ENCODE peak calls at places on chromosomes 5 and 9, in five cellular contexts. One of them, this sample, is unnamed.

GRCh38 chr5:78360674-78361225 is 333 bp downstream of the SCAMP1 start:
- DNase-seq in activated naive CD8-positive, alpha-beta T cell treated with anti-CD3 and anti-CD28 coated beads, Interleukin-2, amount 50 U/mL, for 24 hours: peak
- DNase-seq in cardiac muscle cell: peak
- DNase-seq in caudate nucleus: peak
- DNase-seq in AG20443: peak
- DNase-seq in this sample: peak

GRCh38 chr9:93011114-93011513 is 47.4 kb upstream of the SUSD3 start:
- DNase-seq in activated naive CD8-positive, alpha-beta T cell treated with anti-CD3 and anti-CD28 coated beads, Interleukin-2, amount 50 U/mL, for 24 hours: no peak
- DNase-seq in cardiac muscle cell: no peak
- DNase-seq in caudate nucleus: no peak
- DNase-seq in AG20443: no peak
- DNase-seq in this sample: no peak

GRCh38 chr5:73130811-73131210 is 10.4 kb downstream of the TMEM171 start:
- DNase-seq in activated naive CD8-positive, alpha-beta T cell treated with anti-CD3 and anti-CD28 coated beads, Interleukin-2, amount 50 U/mL, for 24 hours: no peak
- DNase-seq in AG20443: no peak
- DNase-seq in cardiac muscle cell: no peak
- DNase-seq in caudate nucleus: no peak
- DNase-seq in this sample: no peak

GRCh38 chr9:96781552-96781951 is 3.7 kb upstream of the ZNF510 start:
- DNase-seq in cardiac muscle cell: no peak
- DNase-seq in activated naive CD8-positive, alpha-beta T cell treated with anti-CD3 and anti-CD28 coated beads, Interleukin-2, amount 50 U/mL, for 24 hours: no peak
- DNase-seq in caudate nucleus: no peak
- DNase-seq in AG20443: no peak
- DNase-seq in this sample: no peak

GRCh38 chr5:54073735-54074134 is 236.6 kb downstream of the ARL15 start:
- DNase-seq in cardiac muscle cell: no peak
- DNase-seq in caudate nucleus: no peak
- DNase-seq in AG20443: no peak
- DNase-seq in activated naive CD8-positive, alpha-beta T cell treated with anti-CD3 and anti-CD28 coated beads, Interleukin-2, amount 50 U/mL, for 24 hours: no peak
- DNase-seq in this sample: no peak

GRCh38 chr5:43533646-43534045 is 18.7 kb upstream of the C5orf34 start:
- DNase-seq in cardiac muscle cell: no peak
- DNase-seq in AG20443: no peak
- DNase-seq in activated naive CD8-positive, alpha-beta T cell treated with anti-CD3 and anti-CD28 coated beads, Interleukin-2, amount 50 U/mL, for 24 hours: no peak
- DNase-seq in caudate nucleus: no peak
- DNase-seq in this sample: no peak

GRCh38 chr5:14267166-14267838 is 124.2 kb downstream of the TRIO start:
- DNase-seq in cardiac muscle cell: peak
- DNase-seq in activated naive CD8-positive, alpha-beta T cell treated with anti-CD3 and anti-CD28 coated beads, Interleukin-2, amount 50 U/mL, for 24 hours: no peak
- DNase-seq in AG20443: no peak
- DNase-seq in caudate nucleus: no peak
- DNase-seq in this sample: no peak

GRCh38 chr9:92180669-92181181 is 65.5 kb upstream of the SPTLC1 start:
- DNase-seq in AG20443: peak
- DNase-seq in cardiac muscle cell: no peak
- DNase-seq in activated naive CD8-positive, alpha-beta T cell treated with anti-CD3 and anti-CD28 coated beads, Interleukin-2, amount 50 U/mL, for 24 hours: no peak
- DNase-seq in caudate nucleus: no peak
- DNase-seq in this sample: peak

GRCh38 chr5:77893225-77893860 is 117.2 kb upstream of the TBCA start:
- DNase-seq in caudate nucleus: peak
- DNase-seq in AG20443: peak
- DNase-seq in activated naive CD8-positive, alpha-beta T cell treated with anti-CD3 and anti-CD28 coated beads, Interleukin-2, amount 50 U/mL, for 24 hours: no peak
- DNase-seq in cardiac muscle cell: no peak
- DNase-seq in this sample: no peak

GRCh38 chr5:65391591-65391990 is 90.1 kb downstream of the ADAMTS6 start:
- DNase-seq in caudate nucleus: no peak
- DNase-seq in activated naive CD8-positive, alpha-beta T cell treated with anti-CD3 and anti-CD28 coated beads, Interleukin-2, amount 50 U/mL, for 24 hours: no peak
- DNase-seq in cardiac muscle cell: no peak
- DNase-seq in AG20443: no peak
- DNase-seq in this sample: no peak

GRCh38 chr5:56328753-56329560 is 95.8 kb upstream of the ANKRD55 start:
- DNase-seq in activated naive CD8-positive, alpha-beta T cell treated with anti-CD3 and anti-CD28 coated beads, Interleukin-2, amount 50 U/mL, for 24 hours: no peak
- DNase-seq in cardiac muscle cell: no peak
- DNase-seq in AG20443: no peak
- DNase-seq in caudate nucleus: no peak
- DNase-seq in this sample: peak

GRCh38 chr5:171418982-171419662 is at the start of gene FGF18:
- DNase-seq in AG20443: peak
- DNase-seq in activated naive CD8-positive, alpha-beta T cell treated with anti-CD3 and anti-CD28 coated beads, Interleukin-2, amount 50 U/mL, for 24 hours: peak
- DNase-seq in cardiac muscle cell: peak
- DNase-seq in caudate nucleus: peak
- DNase-seq in this sample: peak

GRCh38 chr5:33848554-33848953 is 43.2 kb downstream of the ADAMTS12 start:
- DNase-seq in AG20443: no peak
- DNase-seq in caudate nucleus: peak
- DNase-seq in activated naive CD8-positive, alpha-beta T cell treated with anti-CD3 and anti-CD28 coated beads, Interleukin-2, amount 50 U/mL, for 24 hours: no peak
- DNase-seq in cardiac muscle cell: no peak
- DNase-seq in this sample: no peak

GRCh38 chr9:129313331-129313955 is 135.4 kb upstream of the IER5L start:
- DNase-seq in activated naive CD8-positive, alpha-beta T cell treated with anti-CD3 and anti-CD28 coated beads, Interleukin-2, amount 50 U/mL, for 24 hours: no peak
- DNase-seq in cardiac muscle cell: no peak
- DNase-seq in caudate nucleus: no peak
- DNase-seq in AG20443: peak
- DNase-seq in this sample: no peak

GRCh38 chr9:96644137-96644536 is 11.0 kb downstream of the PRXL2C start:
- DNase-seq in AG20443: no peak
- DNase-seq in caudate nucleus: no peak
- DNase-seq in activated naive CD8-positive, alpha-beta T cell treated with anti-CD3 and anti-CD28 coated beads, Interleukin-2, amount 50 U/mL, for 24 hours: no peak
- DNase-seq in cardiac muscle cell: no peak
- DNase-seq in this sample: no peak

GRCh38 chr9:118761016-118761790 is 608.0 kb downstream of the BRINP1 start:
- DNase-seq in caudate nucleus: no peak
- DNase-seq in cardiac muscle cell: no peak
- DNase-seq in AG20443: no peak
- DNase-seq in activated naive CD8-positive, alpha-beta T cell treated with anti-CD3 and anti-CD28 coated beads, Interleukin-2, amount 50 U/mL, for 24 hours: no peak
- DNase-seq in this sample: no peak

GRCh38 chr9:79140751-79141150 is 431.0 kb upstream of the TLE4 start:
- DNase-seq in caudate nucleus: no peak
- DNase-seq in cardiac muscle cell: no peak
- DNase-seq in activated naive CD8-positive, alpha-beta T cell treated with anti-CD3 and anti-CD28 coated beads, Interleukin-2, amount 50 U/mL, for 24 hours: no peak
- DNase-seq in AG20443: no peak
- DNase-seq in this sample: no peak

GRCh38 chr9:33426843-33427293 is 20.5 kb downstream of the AQP3 start:
- DNase-seq in cardiac muscle cell: no peak
- DNase-seq in activated naive CD8-positive, alpha-beta T cell treated with anti-CD3 and anti-CD28 coated beads, Interleukin-2, amount 50 U/mL, for 24 hours: no peak
- DNase-seq in caudate nucleus: no peak
- DNase-seq in AG20443: no peak
- DNase-seq in this sample: no peak

GRCh38 chr5:81767938-81768337 is 17.0 kb upstream of the SSBP2 start:
- DNase-seq in caudate nucleus: no peak
- DNase-seq in AG20443: no peak
- DNase-seq in activated naive CD8-positive, alpha-beta T cell treated with anti-CD3 and anti-CD28 coated beads, Interleukin-2, amount 50 U/mL, for 24 hours: no peak
- DNase-seq in cardiac muscle cell: no peak
- DNase-seq in this sample: no peak

GRCh38 chr5:138737494-138738265 is 15.5 kb upstream of the CTNNA1 start:
- DNase-seq in caudate nucleus: no peak
- DNase-seq in cardiac muscle cell: no peak
- DNase-seq in AG20443: no peak
- DNase-seq in activated naive CD8-positive, alpha-beta T cell treated with anti-CD3 and anti-CD28 coated beads, Interleukin-2, amount 50 U/mL, for 24 hours: no peak
- DNase-seq in this sample: no peak

GRCh38 chr5:68343421-68343826 is 127.9 kb downstream of the PIK3R1 start:
- DNase-seq in cardiac muscle cell: no peak
- DNase-seq in AG20443: peak
- DNase-seq in activated naive CD8-positive, alpha-beta T cell treated with anti-CD3 and anti-CD28 coated beads, Interleukin-2, amount 50 U/mL, for 24 hours: peak
- DNase-seq in caudate nucleus: peak
- DNase-seq in this sample: peak

GRCh38 chr9:117290306-117290705 is 124.6 kb downstream of the ASTN2 start:
- DNase-seq in activated naive CD8-positive, alpha-beta T cell treated with anti-CD3 and anti-CD28 coated beads, Interleukin-2, amount 50 U/mL, for 24 hours: no peak
- DNase-seq in AG20443: no peak
- DNase-seq in cardiac muscle cell: no peak
- DNase-seq in caudate nucleus: no peak
- DNase-seq in this sample: no peak

GRCh38 chr5:159933531-159934485 is 17.5 kb downstream of the ADRA1B start:
- DNase-seq in AG20443: no peak
- DNase-seq in cardiac muscle cell: no peak
- DNase-seq in caudate nucleus: no peak
- DNase-seq in activated naive CD8-positive, alpha-beta T cell treated with anti-CD3 and anti-CD28 coated beads, Interleukin-2, amount 50 U/mL, for 24 hours: no peak
- DNase-seq in this sample: no peak

GRCh38 chr5:170262061-170262764 is 29.4 kb downstream of the C5orf58 start:
- DNase-seq in AG20443: no peak
- DNase-seq in cardiac muscle cell: no peak
- DNase-seq in activated naive CD8-positive, alpha-beta T cell treated with anti-CD3 and anti-CD28 coated beads, Interleukin-2, amount 50 U/mL, for 24 hours: no peak
- DNase-seq in caudate nucleus: no peak
- DNase-seq in this sample: no peak

GRCh38 chr5:22852807-22853670 is at the start of gene CDH12:
- DNase-seq in AG20443: no peak
- DNase-seq in caudate nucleus: peak
- DNase-seq in cardiac muscle cell: peak
- DNase-seq in activated naive CD8-positive, alpha-beta T cell treated with anti-CD3 and anti-CD28 coated beads, Interleukin-2, amount 50 U/mL, for 24 hours: no peak
- DNase-seq in this sample: peak

GRCh38 chr5:16957305-16958165 is 21.4 kb upstream of the MYO10 start:
- DNase-seq in caudate nucleus: no peak
- DNase-seq in AG20443: peak
- DNase-seq in cardiac muscle cell: no peak
- DNase-seq in activated naive CD8-positive, alpha-beta T cell treated with anti-CD3 and anti-CD28 coated beads, Interleukin-2, amount 50 U/mL, for 24 hours: no peak
- DNase-seq in this sample: no peak

GRCh38 chr9:130292104-130292503 is 26.5 kb downstream of the HMCN2 start:
- DNase-seq in cardiac muscle cell: no peak
- DNase-seq in AG20443: no peak
- DNase-seq in caudate nucleus: peak
- DNase-seq in activated naive CD8-positive, alpha-beta T cell treated with anti-CD3 and anti-CD28 coated beads, Interleukin-2, amount 50 U/mL, for 24 hours: no peak
- DNase-seq in this sample: no peak

GRCh38 chr9:107732781-107733529 is 243.4 kb upstream of the KLF4 start:
- DNase-seq in AG20443: peak
- DNase-seq in activated naive CD8-positive, alpha-beta T cell treated with anti-CD3 and anti-CD28 coated beads, Interleukin-2, amount 50 U/mL, for 24 hours: no peak
- DNase-seq in cardiac muscle cell: no peak
- DNase-seq in caudate nucleus: no peak
- DNase-seq in this sample: no peak

GRCh38 chr5:73355083-73355482 is 93.5 kb downstream of the FOXD1 start:
- DNase-seq in cardiac muscle cell: no peak
- DNase-seq in caudate nucleus: no peak
- DNase-seq in activated naive CD8-positive, alpha-beta T cell treated with anti-CD3 and anti-CD28 coated beads, Interleukin-2, amount 50 U/mL, for 24 hours: no peak
- DNase-seq in AG20443: no peak
- DNase-seq in this sample: no peak

GRCh38 chr9:18490591-18491370 is 16.8 kb downstream of the ADAMTSL1 start:
- DNase-seq in activated naive CD8-positive, alpha-beta T cell treated with anti-CD3 and anti-CD28 coated beads, Interleukin-2, amount 50 U/mL, for 24 hours: no peak
- DNase-seq in AG20443: peak
- DNase-seq in caudate nucleus: no peak
- DNase-seq in cardiac muscle cell: no peak
- DNase-seq in this sample: no peak

GRCh38 chr9:135905380-135906282 is 1.7 kb downstream of the CAMSAP1 start:
- DNase-seq in AG20443: peak
- DNase-seq in caudate nucleus: peak
- DNase-seq in activated naive CD8-positive, alpha-beta T cell treated with anti-CD3 and anti-CD28 coated beads, Interleukin-2, amount 50 U/mL, for 24 hours: peak
- DNase-seq in cardiac muscle cell: no peak
- DNase-seq in this sample: no peak

GRCh38 chr9:20621553-20622329 is 558 bp downstream of the MLLT3 start:
- DNase-seq in AG20443: peak
- DNase-seq in activated naive CD8-positive, alpha-beta T cell treated with anti-CD3 and anti-CD28 coated beads, Interleukin-2, amount 50 U/mL, for 24 hours: peak
- DNase-seq in cardiac muscle cell: peak
- DNase-seq in caudate nucleus: peak
- DNase-seq in this sample: peak